ENCODE peak calls at places on chromosomes 5 and 9, in five cellular contexts. K is GDM1, G is islet precursor cell, S is fibroblast of lung, I is lower leg skin. Q is an unnamed sample.
A peak's percentile ranks its signal among the peaks of the same experiment; 100 is the strongest.

GRCh38 chr5:102622244-102622643 is 123.4 kb upstream of the SLCO6A1 start:
- DNase-seq in K (no peak), S (no peak), I (no peak), G (no peak), Q (no peak)

GRCh38 chr5:126516852-126517251 is 78.2 kb downstream of the ALDH7A1 start:
- DNase-seq in S (no peak), K (no peak), I (no peak), G (no peak), Q (no peak)

GRCh38 chr5:136066705-136067271 is 38.0 kb downstream of the TGFBI start:
- DNase-seq in S (peak; percentile 76), K (no peak), I (peak; percentile 78), G (peak; percentile 82), Q (peak; percentile 21)

GRCh38 chr5:122756263-122756911 is 18.5 kb upstream of the SNX2 start:
- DNase-seq in G (no peak), K (peak; percentile 38), I (no peak), S (peak; percentile 72), Q (no peak)

GRCh38 chr5:53256746-53257145 is 147.2 kb upstream of the MOCS2 start:
- DNase-seq in G (no peak), K (no peak), S (peak; percentile 98), I (no peak), Q (no peak)

GRCh38 chr5:83085106-83085505 is 7.8 kb downstream of the XRCC4 start:
- DNase-seq in K (no peak), I (no peak), S (no peak), G (no peak), Q (no peak)

GRCh38 chr5:176185133-176185733 is 53.0 kb upstream of the SIMC1 start:
- DNase-seq in K (no peak), S (no peak), I (peak; percentile 57), G (no peak), Q (no peak)

GRCh38 chr5:78568212-78568611 is 80.4 kb downstream of the LHFPL2 start:
- DNase-seq in I (no peak), G (no peak), S (no peak), K (no peak), Q (no peak)

GRCh38 chr9:20041717-20042116 is 252.9 kb upstream of the SLC24A2 start:
- DNase-seq in K (no peak), S (no peak), I (no peak), G (no peak), Q (no peak)

GRCh38 chr9:34771023-34771422 is 61.1 kb upstream of the CCL21 start:
- DNase-seq in K (no peak), I (no peak), G (no peak), S (no peak), Q (no peak)

GRCh38 chr5:158175664-158176507 is 316.9 kb upstream of the CLINT1 start:
- DNase-seq in G (peak; percentile 69), I (no peak), K (no peak), S (no peak), Q (no peak)

GRCh38 chr5:54695198-54695966 is 177.8 kb downstream of the SNX18 start:
- DNase-seq in K (no peak), S (peak; percentile 43), I (no peak), G (no peak), Q (no peak)

GRCh38 chr5:140151719-140152609 is 23.0 kb upstream of the CYSTM1 start:
- DNase-seq in G (peak; percentile 78), S (no peak), K (no peak), I (peak; percentile 81), Q (no peak)

GRCh38 chr5:170278611-170279500 is 18.7 kb downstream of the LCP2 start:
- DNase-seq in K (peak; percentile 97), I (peak; percentile 82), G (peak; percentile 67), S (no peak), Q (peak; percentile 28)

GRCh38 chr5:134592141-134592746 is 40.4 kb downstream of the SAR1B start:
- DNase-seq in I (peak; percentile 45), G (peak; percentile 73), K (no peak), S (peak; percentile 51), Q (peak; percentile 95)

Q was measured in GM23338.